ENCODE peak calls at places on chromosome 16, in seven cellular contexts. O, F, Y, W, D, X and V are unnamed samples.

GRCh38 chr16:77841275-77841640 is 52.9 kb downstream of the VAT1L start:
- DNase-seq in F (no peak), D (no peak), W (no peak), X (peak), Y (no peak), O (no peak), V (no peak)

GRCh38 chr16:29021471-29021870 is 36.6 kb downstream of the LAT start:
- DNase-seq in O (no peak), D (no peak), Y (no peak), W (no peak), F (no peak), X (no peak), V (no peak)

GRCh38 chr16:81142864-81143263 is 46.7 kb upstream of the GCSH start:
- DNase-seq in Y (no peak), W (no peak), X (no peak), D (no peak), O (no peak), F (no peak), V (no peak)

GRCh38 chr16:19681637-19682036 is 36.4 kb downstream of the KNOP1 start:
- DNase-seq in F (no peak), Y (no peak), X (no peak), O (no peak), D (no peak), W (no peak), V (no peak)

GRCh38 chr16:62709856-62710255 is 673.6 kb upstream of the CDH8 start:
- DNase-seq in Y (no peak), D (no peak), W (no peak), O (no peak), F (no peak), X (no peak), V (no peak)

GRCh38 chr16:56885446-56886162 is 20.6 kb downstream of the SLC12A3 start:
- DNase-seq in O (no peak), D (no peak), W (no peak), F (no peak), X (no peak), Y (no peak), V (no peak)

GRCh38 chr16:70730016-70730415 is 44.2 kb upstream of the MTSS2 start:
- DNase-seq in W (no peak), F (no peak), O (no peak), Y (no peak), D (no peak), X (no peak), V (no peak)

GRCh38 chr16:79484237-79484636 is 116.3 kb downstream of the MAF start:
- DNase-seq in W (no peak), Y (peak), X (no peak), O (no peak), D (no peak), F (no peak), V (no peak)

GRCh38 chr16:67936124-67936875 is at the start of gene PSMB10:
- DNase-seq in F (peak), W (peak), X (peak), Y (peak), O (peak), D (no peak), V (no peak)

GRCh38 chr16:83715217-83715920 is 92.4 kb upstream of the HSBP1 start:
- DNase-seq in D (no peak), W (no peak), F (no peak), X (no peak), Y (no peak), O (no peak), V (no peak)

GRCh38 chr16:901715-902601 is 68.8 kb downstream of the LMF1 start:
- DNase-seq in Y (no peak), O (no peak), F (no peak), X (no peak), W (no peak), D (no peak), V (no peak)

GRCh38 chr16:23280483-23280967 is 21.6 kb upstream of the SCNN1B start:
- DNase-seq in F (no peak), Y (no peak), O (peak), W (no peak), D (no peak), X (no peak), V (peak)

GRCh38 chr16:29806641-29807425 is 504 bp downstream of the MAZ start:
- DNase-seq in X (peak), D (no peak), O (no peak), W (peak), F (peak), Y (peak), V (no peak)

GRCh38 chr16:15701975-15702970 is 52.2 kb downstream of the NDE1 start:
- DNase-seq in D (no peak), F (no peak), Y (no peak), O (no peak), W (no peak), X (no peak), V (no peak)

GRCh38 chr16:87780385-87780989 is 14.7 kb upstream of the KLHDC4 start:
- DNase-seq in O (peak), X (peak), D (peak), F (no peak), W (no peak), Y (no peak), V (no peak)

GRCh38 chr16:74760007-74760767 is 14.4 kb downstream of the FA2H start:
- DNase-seq in F (no peak), Y (no peak), O (peak), D (no peak), X (no peak), W (no peak), V (peak)

GRCh38 chr16:79970551-79971236 is 370.2 kb upstream of the MAF start:
- DNase-seq in O (peak), D (no peak), F (no peak), W (peak), X (peak), Y (peak), V (no peak)

GRCh38 chr16:2770057-2770780 is 6.9 kb downstream of the ELOB start:
- DNase-seq in F (no peak), X (no peak), Y (no peak), D (no peak), W (no peak), O (peak), V (no peak)

GRCh38 chr16:57305159-57305811 is 20.8 kb upstream of the PLLP start:
- DNase-seq in D (no peak), W (peak), O (no peak), X (no peak), F (peak), Y (peak), V (no peak)

GRCh38 chr16:26816266-26816665 is 250.5 kb upstream of the C16orf82 start:
- DNase-seq in W (no peak), D (no peak), X (no peak), O (no peak), F (peak), Y (no peak), V (no peak)

GRCh38 chr16:86575754-86576557 is 2.4 kb upstream of the FOXL1 start:
- DNase-seq in X (peak), F (peak), W (peak), O (peak), D (no peak), Y (peak), V (peak)

DNA sequence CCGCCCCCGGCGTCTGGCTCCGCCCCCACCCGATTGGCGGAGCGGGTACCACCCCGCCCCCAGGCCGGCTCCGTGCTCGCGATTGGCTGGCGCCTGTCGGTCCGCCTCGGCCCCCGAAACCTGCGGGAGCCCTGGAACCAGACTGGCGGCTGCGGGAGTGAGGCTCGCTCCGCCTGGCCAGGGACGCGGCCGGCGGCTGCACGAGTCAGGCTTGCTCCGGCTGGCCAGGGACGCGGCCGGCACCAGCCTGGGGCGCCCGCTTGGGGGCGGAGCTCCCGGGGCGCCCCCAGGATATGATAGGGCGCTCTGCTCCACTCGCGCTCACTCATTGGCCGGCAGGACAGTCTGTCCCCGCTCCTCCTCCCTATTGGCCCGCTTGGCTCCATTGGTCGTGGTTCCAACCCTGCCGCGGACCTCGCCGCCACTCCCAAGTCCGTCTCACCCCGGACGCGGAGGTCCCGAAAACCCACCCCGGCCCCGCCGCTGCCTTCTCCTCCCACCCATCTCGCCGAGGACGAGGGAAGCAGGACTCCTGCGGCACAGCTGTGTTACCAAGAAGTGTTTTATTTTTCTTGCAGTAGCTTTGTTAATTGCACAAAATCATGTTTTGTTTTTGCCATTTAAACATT is 340 bp upstream of the ROGDI start:
- DNase-seq in F (peak), X (peak), D (peak), Y (peak), W (peak), O (peak), V (peak)
- TF ChIP-seq CTCF in F (no peak), X (no peak), D (no peak), Y (peak), W (peak), O (no peak), V (no peak)

GRCh38 chr16:89562027-89562599 is 1.6 kb downstream of the RPL13 start:
- DNase-seq in Y (no peak), F (no peak), O (peak), W (no peak), X (peak), D (no peak), V (no peak)
- H3K4me3 ChIP-seq in Y (peak), F (no peak), O (peak), W (peak), X (peak), D (peak), V (peak)

GRCh38 chr16:66324785-66325184 is 41.7 kb upstream of the CDH5 start:
- DNase-seq in D (no peak), F (no peak), O (peak), X (no peak), Y (no peak), W (no peak), V (no peak)
- TF ChIP-seq CTCF in D (no peak), F (no peak), O (no peak), X (no peak), Y (no peak), W (no peak), V (peak)

GRCh38 chr16:71853413-71853812 is 7.6 kb downstream of the ATXN1L start:
- DNase-seq in Y (no peak), O (no peak), F (no peak), X (no peak), D (no peak), W (no peak), V (no peak)

GRCh38 chr16:71852146-71852545 is 6.4 kb downstream of the ATXN1L start:
- DNase-seq in X (no peak), Y (no peak), D (no peak), O (no peak), W (no peak), F (no peak), V (no peak)

GRCh38 chr16:71852561-71852960 is 6.8 kb downstream of the ATXN1L start:
- DNase-seq in Y (no peak), O (no peak), D (no peak), W (no peak), X (no peak), F (no peak), V (no peak)

GRCh38 chr16:71854369-71854948 is 8.7 kb downstream of the ATXN1L start:
- DNase-seq in Y (no peak), D (no peak), X (no peak), F (no peak), O (peak), W (no peak), V (no peak)

DNA sequence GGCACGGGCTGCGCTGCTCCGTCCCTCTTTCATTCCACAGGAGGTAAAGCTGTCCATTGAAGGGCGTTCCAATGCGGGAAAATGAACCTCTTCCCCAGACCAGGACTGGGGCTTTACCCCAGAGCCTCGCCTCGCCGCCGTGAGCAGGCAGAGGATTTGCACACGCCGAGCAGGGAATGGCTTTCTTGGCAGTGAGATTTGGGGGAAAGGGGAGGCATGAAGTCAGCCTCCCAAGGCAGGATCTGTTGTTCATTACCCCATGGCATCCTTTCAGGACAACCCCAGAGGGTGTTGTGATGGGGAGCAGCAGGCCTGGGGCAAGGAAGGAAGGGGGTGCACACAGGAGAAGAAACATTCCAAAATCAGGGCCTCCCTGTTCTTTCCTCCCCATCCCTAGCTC is 6.0 kb downstream of the ATXN1L start:
- DNase-seq in F (no peak), Y (no peak), D (no peak), O (no peak), W (no peak), X (no peak), V (no peak)
- H3K4me3 ChIP-seq in F (no peak), Y (no peak), D (no peak), O (no peak), W (no peak), X (no peak), V (no peak)

DNA sequence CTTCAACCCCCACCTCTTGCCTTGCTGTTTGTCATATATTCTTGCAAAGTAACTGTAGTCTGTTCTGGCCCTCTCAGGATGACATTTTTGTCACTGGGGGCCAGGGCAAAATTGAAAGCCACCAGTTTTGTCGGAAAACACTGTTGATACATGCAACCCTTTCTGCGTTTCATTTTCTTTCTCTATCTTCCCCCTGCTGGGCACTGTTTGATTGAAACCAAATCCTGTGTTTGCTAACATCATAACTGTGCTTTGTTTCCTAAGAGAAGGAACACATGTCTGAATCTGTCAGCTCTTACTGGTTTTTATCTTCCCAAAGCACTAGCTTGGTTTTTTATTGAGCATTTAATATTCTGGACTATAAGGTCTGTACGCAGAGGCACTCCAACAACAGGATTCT is 11.7 kb upstream of the CPPED1 start:
- DNase-seq in D (no peak), W (no peak), Y (no peak), X (no peak), F (no peak), O (no peak), V (no peak)
- TF ChIP-seq CTCF in D (no peak), W (no peak), Y (no peak), X (no peak), F (no peak), O (no peak), V (no peak)

DNA sequence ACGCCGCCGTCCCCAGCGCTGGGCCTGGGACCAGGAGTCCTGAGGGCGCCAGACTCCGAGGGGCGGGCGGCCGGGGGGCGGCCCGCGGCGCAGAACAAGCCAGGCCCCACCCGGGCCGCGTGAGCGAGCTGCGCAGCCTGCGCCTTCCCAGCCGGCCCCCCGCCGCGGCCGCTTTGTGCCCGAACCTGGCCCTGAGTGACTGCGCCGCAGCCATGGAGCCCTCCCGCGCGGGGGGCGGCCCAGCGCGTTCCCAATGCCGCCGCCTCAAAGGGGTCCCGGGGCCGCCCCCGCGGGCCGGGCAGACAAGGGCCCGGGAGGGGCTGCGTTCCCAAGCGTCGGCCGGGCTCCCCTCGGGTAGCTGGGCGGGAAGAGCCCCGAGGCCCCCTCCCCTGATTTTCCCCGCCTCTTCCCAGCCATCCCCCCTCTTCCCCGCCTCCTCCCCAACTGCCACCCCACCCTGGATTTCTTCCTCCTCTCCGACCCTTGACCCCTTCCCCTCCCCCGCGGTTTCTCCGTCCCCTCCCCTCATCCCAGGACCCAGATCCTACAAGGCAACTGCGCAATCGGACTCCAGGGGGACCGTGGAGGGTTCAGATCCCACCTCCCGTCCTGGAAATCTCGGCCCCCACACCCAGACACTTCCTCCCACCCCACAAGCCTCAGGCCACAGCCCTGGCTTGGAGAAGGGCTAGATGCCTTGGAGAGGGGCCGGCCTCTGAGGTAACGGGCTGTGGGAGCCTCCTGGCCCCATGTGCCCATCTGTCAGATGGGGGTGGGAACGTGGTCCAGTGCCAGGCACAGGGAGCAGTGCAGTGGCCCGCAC is 17.1 kb downstream of the ZNF423 start:
- DNase-seq in Y (no peak), W (no peak), F (no peak), O (no peak), D (no peak), X (no peak), V (no peak)
- H3K4me3 ChIP-seq in Y (no peak), W (peak), F (no peak), O (no peak), D (no peak), X (peak), V (no peak)

DNA sequence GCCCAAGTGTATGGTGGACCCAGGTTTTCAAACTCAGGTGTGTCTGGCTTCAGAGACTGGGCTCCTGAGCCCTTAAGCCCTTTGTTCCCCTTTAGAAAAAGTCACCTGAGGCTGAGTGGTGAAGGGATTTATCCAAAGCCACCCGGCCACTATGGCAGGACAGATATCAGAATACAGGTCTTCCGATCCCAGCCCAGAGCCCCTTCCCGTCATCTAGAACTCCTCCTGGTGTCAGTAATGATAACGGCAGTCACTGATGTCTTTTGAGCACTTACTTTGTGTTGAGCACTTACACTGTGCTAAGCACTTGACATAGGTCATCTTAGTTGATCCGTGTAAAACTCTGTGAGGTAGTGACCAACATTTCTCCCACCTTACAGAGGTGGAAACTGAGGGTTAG is 16.6 kb downstream of the NOD2 start:
- DNase-seq in W (no peak), O (no peak), D (no peak), X (no peak), F (no peak), Y (no peak), V (no peak)
- TF ChIP-seq CTCF in W (no peak), O (no peak), D (no peak), X (no peak), F (no peak), Y (no peak), V (no peak)